ENCODE peak calls at places on chromosome 20, in five cellular contexts. X is HepG2, D is OCI-LY7, I is cardiac muscle cell, Z is HCT116. A is an unnamed sample.

GRCh38 chr20:24989162-24989561 is 3.4 kb downstream of the APMAP start:
- DNase-seq in Z (no peak), X (no peak), I (no peak), D (no peak), A (no peak)

GRCh38 chr20:61988665-61989064 is 77.0 kb downstream of the TAF4 start:
- DNase-seq in I (no peak), X (no peak), D (no peak), Z (no peak), A (no peak)

GRCh38 chr20:36482044-36482473 is 59.3 kb upstream of the MYL9 start:
- DNase-seq in I (no peak), X (no peak), D (no peak), Z (no peak), A (no peak)

GRCh38 chr20:10217517-10218410 is 866 bp upstream of the SNAP25 start:
- DNase-seq in D (no peak), I (peak; percentile 99), Z (no peak), X (no peak), A (no peak)

GRCh38 chr20:9075264-9076095 is 6.6 kb downstream of the PLCB4 start:
- DNase-seq in I (no peak), X (no peak), Z (no peak), D (no peak), A (no peak)

GRCh38 chr20:2210646-2211556 is 84.9 kb upstream of the TGM3 start:
- DNase-seq in Z (no peak), D (no peak), X (no peak), I (peak; percentile 89), A (no peak)

GRCh38 chr20:8389381-8390368 is 257.6 kb downstream of the PLCB1 start:
- DNase-seq in D (peak; percentile 75), Z (peak; percentile 23), X (peak; percentile 55), I (peak; percentile 80), A (peak; percentile 37)

GRCh38 chr20:5203380-5203779 is 76.6 kb downstream of the CDS2 start:
- DNase-seq in D (no peak), Z (no peak), I (no peak), X (no peak), A (no peak)

DNA sequence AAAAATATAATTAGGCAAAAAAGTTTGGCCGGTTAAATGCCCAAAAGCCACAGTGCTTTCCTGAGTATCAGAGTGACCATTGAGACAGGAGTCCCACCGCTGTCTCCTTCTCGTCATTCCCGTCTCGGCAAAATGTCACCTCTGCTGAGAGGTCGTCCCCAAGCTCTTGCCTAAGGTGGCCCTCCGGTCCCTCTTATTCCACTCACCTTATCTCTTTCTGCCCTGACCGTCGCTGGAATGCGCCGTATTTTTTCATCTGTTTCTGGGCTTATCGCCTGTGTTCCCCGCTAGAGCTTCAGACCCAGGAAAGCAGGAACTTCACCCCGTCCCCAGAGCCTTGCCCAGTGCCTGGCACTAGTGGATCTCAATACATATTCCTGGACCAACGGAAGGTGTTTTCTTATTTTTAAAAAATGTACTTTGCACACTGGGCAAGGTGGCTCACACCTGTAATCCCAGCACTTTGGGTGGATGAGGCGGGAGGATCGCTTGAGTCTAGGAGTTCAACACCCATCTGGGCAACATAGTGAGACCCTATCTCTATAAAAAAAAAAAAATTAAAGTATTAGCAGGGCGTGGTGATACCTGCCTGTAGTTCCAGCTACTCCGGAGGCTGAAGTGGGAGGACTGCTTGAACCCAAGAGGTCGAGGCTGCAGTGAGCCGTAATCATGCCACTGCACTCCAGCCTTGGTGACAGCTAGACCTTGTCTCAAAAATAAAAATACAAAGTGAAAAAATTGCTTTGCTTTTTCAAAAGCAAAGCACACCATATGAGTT is 122.8 kb upstream of the PTPN1 start:
- DNase-seq in D (no peak), Z (no peak), X (no peak), I (no peak), A (no peak)
- H3K4me1 ChIP-seq in D (peaks cover 2% of the 10 kb centered on the region), Z (peaks cover 6% of the 10 kb centered on the region), X (peaks cover 98% of the 10 kb centered on the region), I (peaks cover 22% of the 10 kb centered on the region), A (peaks cover 41% of the 10 kb centered on the region)

GRCh38 chr20:58853466-58853865 is 950 bp downstream of the GNAS start:
- DNase-seq in X (no peak), Z (no peak), I (no peak), D (no peak), A (no peak)

GRCh38 chr20:58853976-58854637 is 1.6 kb downstream of the GNAS start:
- DNase-seq in I (no peak), D (no peak), Z (no peak), X (no peak), A (no peak)

GRCh38 chr20:58851221-58851968 is 693 bp upstream of the GNAS-AS1 start:
- DNase-seq in Z (no peak), X (no peak), I (peak; percentile 16), D (no peak), A (no peak)

GRCh38 chr20:58851969-58852458 is 502 bp upstream of the GNAS start:
- DNase-seq in Z (no peak), X (no peak), I (no peak), D (no peak), A (no peak)

DNA sequence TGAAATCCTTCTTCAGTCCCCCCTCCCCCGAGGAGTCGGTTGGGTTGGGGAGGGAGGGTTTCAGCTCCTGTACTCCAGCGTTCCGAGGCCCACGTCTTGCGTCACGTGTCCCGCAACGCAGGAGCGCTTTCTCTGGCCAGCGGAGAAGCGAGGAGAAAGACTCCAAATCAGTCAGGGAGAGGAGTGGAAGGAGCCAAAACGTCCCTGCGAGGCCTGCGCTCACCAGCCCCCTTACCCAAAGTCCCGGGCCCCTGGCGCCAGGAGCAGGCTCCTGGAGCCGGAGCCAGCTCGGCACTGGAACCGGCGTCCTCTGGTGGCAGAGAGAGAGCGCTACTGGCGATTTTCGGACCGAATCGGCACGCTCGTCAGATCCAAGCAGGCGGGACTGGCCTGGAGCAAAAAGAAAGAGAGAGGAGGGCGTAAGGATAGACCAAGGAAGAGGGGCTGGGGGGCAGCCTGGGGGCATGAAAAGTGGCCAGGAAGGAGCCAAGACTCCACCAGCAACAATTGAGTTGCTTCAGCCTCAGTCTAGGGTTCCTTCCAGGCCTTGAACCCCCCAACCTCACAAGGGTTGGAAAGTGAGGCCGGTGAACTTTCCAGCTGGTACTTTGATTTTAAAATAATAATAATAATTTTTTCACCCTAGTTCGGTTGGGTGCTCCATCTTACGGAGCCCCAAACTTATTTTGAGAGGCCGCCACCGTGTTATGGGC is at the start of gene GNAS:
- DNase-seq in Z (no peak), X (peak; percentile 21), I (peak; percentile 70), D (peak; percentile 65), A (peak; percentile 35)
- H3K9me3 ChIP-seq in Z (no peaks in the 10 kb centered on the region), X (no peaks in the 10 kb centered on the region), I (no peaks in the 10 kb centered on the region), D (no peaks in the 10 kb centered on the region), A (no peaks in the 10 kb centered on the region)

DNA sequence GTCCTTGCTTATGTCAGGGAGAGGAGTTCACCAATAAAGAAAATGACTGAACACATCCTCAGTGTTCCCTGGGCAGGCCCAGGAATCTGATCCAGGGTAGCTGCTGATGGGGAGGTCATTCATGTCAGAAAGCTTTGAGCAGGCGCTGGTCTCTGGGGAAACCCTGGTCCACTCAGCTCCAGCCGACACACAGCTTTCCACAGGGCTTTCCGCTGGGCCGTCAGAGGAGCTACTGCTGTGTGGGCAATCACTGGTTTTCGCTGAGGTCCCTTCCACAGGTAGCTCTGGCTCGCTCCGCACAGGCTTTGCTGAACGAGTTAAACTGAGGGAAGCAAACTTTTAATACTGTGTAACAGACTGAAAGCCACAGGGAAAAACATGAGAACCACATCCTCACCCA is 17.5 kb upstream of the ANKRD60 start:
- DNase-seq in D (no peak), Z (no peak), X (no peak), I (no peak), A (no peak)
- H3K36me3 ChIP-seq in D (peaks cover under 1% of the 10 kb centered on the region), Z (peaks cover 3% of the 10 kb centered on the region), X (no peaks in the 10 kb centered on the region), I (peaks cover 22% of the 10 kb centered on the region), A (peaks cover 18% of the 10 kb centered on the region)

DNA sequence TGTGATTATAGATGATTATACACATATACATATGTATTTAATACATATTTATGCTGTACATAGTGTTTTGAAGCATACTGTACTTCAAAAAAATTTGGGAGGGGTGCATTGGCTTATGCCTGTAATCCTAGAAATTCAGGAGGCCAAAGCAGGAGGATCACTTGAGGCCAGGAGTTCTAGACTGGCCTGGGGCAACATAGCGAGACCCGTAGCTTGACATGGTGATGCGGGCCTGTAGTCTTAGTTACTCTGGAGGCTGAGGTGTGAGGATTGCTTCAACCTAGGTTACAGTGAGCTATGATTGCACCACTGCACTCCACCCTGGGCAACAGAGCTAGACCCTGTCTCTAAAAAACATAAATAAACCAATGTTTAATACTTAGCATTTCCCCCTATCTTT is 1.6 kb upstream of the FAM110A start:
- DNase-seq in Z (no peak), I (no peak), D (no peak), X (no peak), A (no peak)
- H3K4me1 ChIP-seq in Z (peaks cover 18% of the 10 kb centered on the region), I (peaks cover 34% of the 10 kb centered on the region), D (peaks cover 29% of the 10 kb centered on the region), X (peaks cover 15% of the 10 kb centered on the region), A (peaks cover 27% of the 10 kb centered on the region)

A was measured in CD4-positive, alpha-beta memory T cell.